ENCODE peak calls at places on chromosomes 2 and 18, in six cellular contexts. X is NCI-H82; H is stimulated activated CD4-positive, alpha-beta T cell treated with anti-CD3 and anti-CD28 coated beads, TNF-alpha, amount 100 ng/mL, for 1 hour; A is pons; D is C1 segment of cervical spinal cord; W is aorta. Y is an unnamed sample.

GRCh38 chr2:107595749-107596148 is 230.9 kb upstream of the RGPD4 start:
- DNase-seq in X (no peak), H (no peak), A (no peak), D (no peak), W (no peak), Y (no peak)

GRCh38 chr18:217532-218334 is 50.1 kb downstream of the THOC1 start:
- DNase-seq in X (no peak), H (no peak), A (no peak), D (no peak), W (no peak), Y (no peak)

GRCh38 chr2:207930747-207931146 is 94.6 kb downstream of the PLEKHM3 start:
- DNase-seq in X (no peak), H (no peak), A (no peak), D (no peak), W (no peak), Y (no peak)

GRCh38 chr2:159518321-159519005 is 97.9 kb downstream of the BAZ2B start:
- DNase-seq in X (peak), H (no peak), A (no peak), D (no peak), W (no peak), Y (no peak)

GRCh38 chr18:3055861-3056260 is 42.9 kb upstream of the LPIN2 start:
- DNase-seq in X (no peak), H (no peak), A (no peak), D (no peak), W (no peak), Y (no peak)

GRCh38 chr2:85504434-85505261 is 34.3 kb upstream of the MAT2A start:
- DNase-seq in X (peak), H (no peak), A (peak), D (no peak), W (no peak), Y (no peak)

GRCh38 chr2:177604291-177605065 is 211.9 kb downstream of the AGPS start:
- DNase-seq in X (peak), H (no peak), A (peak), D (peak), W (no peak), Y (no peak)

GRCh38 chr2:192215096-192215877 is 20.6 kb upstream of the TMEFF2 start:
- DNase-seq in X (peak), H (no peak), A (peak), D (no peak), W (no peak), Y (no peak)

GRCh38 chr2:55620123-55620779 is 2.8 kb upstream of the PPP4R3B start:
- DNase-seq in X (peak), H (no peak), A (no peak), D (no peak), W (no peak), Y (no peak)

GRCh38 chr2:47070155-47070919 is 84.8 kb downstream of the STPG4 start:
- DNase-seq in X (no peak), H (no peak), A (no peak), D (no peak), W (no peak), Y (no peak)

GRCh38 chr2:152409691-152410597 is 75.0 kb downstream of the FMNL2 start:
- DNase-seq in X (no peak), H (no peak), A (peak), D (no peak), W (no peak), Y (no peak)

GRCh38 chr2:161177969-161178368 is 17.7 kb downstream of the TANK start:
- DNase-seq in X (no peak), H (no peak), A (no peak), D (no peak), W (no peak), Y (no peak)

GRCh38 chr2:241857572-241858121 is 1.0 kb downstream of the PDCD1 start:
- DNase-seq in X (no peak), H (no peak), A (no peak), D (no peak), W (peak), Y (no peak)

GRCh38 chr2:240856151-240856980 is 12.3 kb upstream of the AGXT start:
- DNase-seq in X (no peak), H (no peak), A (no peak), D (no peak), W (peak), Y (no peak)

GRCh38 chr2:216774620-216775019 is 79.3 kb upstream of the IGFBP5 start:
- DNase-seq in X (no peak), H (no peak), A (no peak), D (no peak), W (peak), Y (no peak)

GRCh38 chr2:130336877-130337734 is 5.6 kb upstream of the IMP4 start:
- DNase-seq in X (peak), H (no peak), A (peak), D (no peak), W (peak), Y (peak)

GRCh38 chr2:57549642-57550102 is 496.9 kb upstream of the VRK2 start:
- DNase-seq in X (peak), H (no peak), A (peak), D (no peak), W (no peak), Y (no peak)

GRCh38 chr2:188808921-188809320 is 165.3 kb upstream of the COL3A1 start:
- DNase-seq in X (no peak), H (no peak), A (no peak), D (no peak), W (no peak), Y (no peak)

GRCh38 chr18:49907346-49907929 is 94.1 kb upstream of the ACAA2 start:
- DNase-seq in X (no peak), H (no peak), A (no peak), D (no peak), W (no peak), Y (no peak)

GRCh38 chr2:98560256-98560771 is 48.0 kb downstream of the COA5 start:
- DNase-seq in X (no peak), H (no peak), A (no peak), D (no peak), W (peak), Y (no peak)

GRCh38 chr2:138780451-138780880 is 276 bp upstream of the NXPH2 start:
- DNase-seq in X (no peak), H (no peak), A (no peak), D (no peak), W (no peak), Y (no peak)

GRCh38 chr2:171598713-171599319 is 76.5 kb downstream of the CYBRD1 start:
- DNase-seq in X (peak), H (peak), A (peak), D (peak), W (no peak), Y (peak)

GRCh38 chr2:239756392-239757153 is 268.6 kb downstream of the NDUFA10 start:
- DNase-seq in X (no peak), H (no peak), A (peak), D (no peak), W (no peak), Y (peak)

GRCh38 chr2:160427629-160428424 is 65.8 kb downstream of the RBMS1 start:
- DNase-seq in X (no peak), H (peak), A (no peak), D (no peak), W (no peak), Y (no peak)

GRCh38 chr2:174180165-174180724 is 68.1 kb downstream of the OLA1 start:
- DNase-seq in X (peak), H (no peak), A (no peak), D (no peak), W (no peak), Y (no peak)

GRCh38 chr2:205754924-205755321 is 72.6 kb downstream of the NRP2 start:
- DNase-seq in X (no peak), H (no peak), A (no peak), D (no peak), W (no peak), Y (no peak)

GRCh38 chr18:32318581-32318980 is 128.7 kb downstream of the MEP1B start:
- DNase-seq in X (no peak), H (no peak), A (no peak), D (no peak), W (no peak), Y (no peak)

GRCh38 chr2:26492749-26493515 is 15.0 kb upstream of the OTOF start:
- DNase-seq in X (no peak), H (no peak), A (no peak), D (no peak), W (peak), Y (no peak)